ENCODE peak calls at places on chromosomes 13 and 19, in nine cellular contexts. Y is heart right ventricle, B is thoracic aorta, D is astrocyte, R is lower lobe of right lung, L is HepG2, A is PC-3, N is esophagus squamous epithelium, C is ovary. J is an unnamed sample. For H3K36me3, the result is how much of the 10 kb centered on the place peaks cover.

GRCh38 chr19:58575183-58576041 is 2.3 kb upstream of the MZF1 start:
- DNase-seq in L (peak), R (peak), A (peak), Y (peak), B (peak), N (no peak), C (peak), D (peak), J (peak)

GRCh38 chr19:19062454-19063182 is 1.2 kb upstream of the SLC25A42 start:
- DNase-seq in B (no peak), L (peak), A (peak), Y (no peak), N (no peak), R (no peak), D (peak), C (no peak), J (no peak)

GRCh38 chr13:48801255-48801654 is 147.5 kb downstream of the CYSLTR2 start:
- DNase-seq in Y (no peak), L (no peak), C (no peak), D (peak), A (no peak), R (no peak), B (no peak), N (no peak), J (no peak)

GRCh38 chr13:102443234-102443633 is 41.4 kb upstream of the FGF14 start:
- DNase-seq in N (no peak), C (no peak), A (no peak), D (no peak), L (no peak), Y (no peak), R (no peak), B (no peak), J (no peak)

GRCh38 chr13:113599396-113599795 is 14.8 kb downstream of the TFDP1 start:
- DNase-seq in D (no peak), A (no peak), C (no peak), R (peak), N (no peak), L (no peak), Y (no peak), B (no peak), J (peak)

GRCh38 chr19:45492627-45493470 is 4.0 kb downstream of the RTN2 start:
- DNase-seq in L (peak), R (no peak), Y (peak), N (no peak), C (no peak), A (peak), B (no peak), D (peak), J (no peak)

GRCh38 chr19:30512748-30513389 is 140.7 kb downstream of the ZNF536 start:
- DNase-seq in Y (no peak), R (no peak), A (no peak), B (no peak), C (no peak), L (no peak), N (no peak), D (no peak), J (no peak)

GRCh38 chr19:40279120-40279551 is 6.0 kb downstream of the AKT2 start:
- DNase-seq in L (no peak), A (no peak), N (no peak), B (no peak), R (peak), Y (peak), C (peak), D (peak), J (no peak)

GRCh38 chr19:7981199-7981598 is 24.2 kb downstream of the ELAVL1 start:
- DNase-seq in N (no peak), Y (no peak), C (no peak), A (no peak), L (no peak), B (no peak), D (no peak), R (peak), J (no peak)
- H3K36me3 ChIP-seq in N (half or more), Y (half or more), C (under half), A (half or more), L (under half), B (under half), D (under half), R (half or more), J (half or more)

DNA sequence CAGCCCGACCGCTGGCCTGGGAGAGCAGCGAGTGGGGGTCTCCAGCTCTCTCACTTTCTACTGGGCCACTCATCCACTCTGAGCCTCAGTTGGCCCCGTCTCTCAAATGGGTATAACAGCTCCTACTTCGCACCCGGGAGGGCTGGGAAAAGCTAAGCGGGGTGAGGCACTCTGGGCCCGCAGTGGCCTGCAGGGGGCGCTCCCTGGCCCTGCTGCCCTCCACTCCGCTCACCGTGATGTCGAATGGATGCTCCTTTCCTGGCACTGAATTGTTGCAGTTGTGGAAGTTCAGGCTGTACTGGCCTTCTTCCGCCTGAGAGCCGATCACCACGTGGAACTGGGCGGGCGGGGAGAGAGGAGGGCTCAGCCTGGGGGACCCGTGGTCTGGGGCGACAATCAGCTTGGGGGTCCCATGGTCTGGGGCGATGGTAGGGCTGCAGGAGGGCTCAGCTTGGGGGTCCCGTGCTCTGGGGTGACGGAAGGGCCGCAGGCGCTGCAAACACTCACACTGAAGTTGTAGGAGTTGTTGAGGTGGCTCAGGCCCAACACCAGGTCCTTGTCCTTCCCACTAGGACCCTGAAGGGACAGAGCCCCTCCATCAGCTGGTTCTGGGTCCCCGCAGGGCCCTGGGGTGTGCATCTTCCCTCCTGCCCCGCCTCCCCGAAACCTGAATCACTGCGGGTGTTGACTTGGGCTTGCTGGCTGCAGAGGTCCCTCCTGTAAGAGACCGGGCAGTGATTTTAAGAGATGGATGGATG is 3.9 kb downstream of the GPR108 start:
- DNase-seq in Y (no peak), N (no peak), R (peak), A (no peak), D (no peak), C (no peak), B (no peak), L (no peak), J (no peak)
- TF ChIP-seq CTCF in Y (peak), N (no peak), R (peak), A (peak), D (no peak), C (no peak), B (no peak), L (peak), J (peak)

GRCh38 chr19:41863209-41863931 is 3.3 kb downstream of the RPS19 start:
- DNase-seq in N (no peak), L (no peak), R (no peak), C (no peak), D (no peak), B (no peak), A (no peak), Y (no peak), J (no peak)
- H3K27ac ChIP-seq in N (no peak), L (no peak), R (no peak), C (no peak), D (no peak), B (no peak), A (no peak), Y (no peak), J (no peak)

GRCh38 chr13:33169273-33169980 is 116.1 kb downstream of the STARD13 start:
- DNase-seq in Y (no peak), B (no peak), C (no peak), R (no peak), D (peak), L (no peak), A (peak), N (no peak), J (no peak)

GRCh38 chr13:33168326-33168960 is 117.1 kb downstream of the STARD13 start:
- DNase-seq in C (no peak), Y (no peak), L (peak), R (no peak), D (peak), A (no peak), N (no peak), B (no peak), J (no peak)

GRCh38 chr13:33164331-33164730 is 121.2 kb downstream of the STARD13 start:
- DNase-seq in B (no peak), C (no peak), Y (no peak), R (no peak), N (no peak), L (peak), A (no peak), D (peak), J (no peak)

GRCh38 chr13:33172400-33172799 is 113.2 kb downstream of the STARD13 start:
- DNase-seq in L (no peak), N (no peak), C (no peak), R (no peak), Y (no peak), B (no peak), D (no peak), A (no peak), J (no peak)

GRCh38 chr13:33167521-33167920 is 118.0 kb downstream of the STARD13 start:
- DNase-seq in D (no peak), N (no peak), C (no peak), A (no peak), R (no peak), Y (no peak), B (no peak), L (peak), J (no peak)
- H3K36me3 ChIP-seq in D (under half), N (under half), C (under half), A (under half), R (under half), Y (half or more), B (under half), L (under half), J (under half)

GRCh38 chr13:27200413-27201066 is 28.9 kb upstream of the USP12 start:
- DNase-seq in B (no peak), A (peak), L (no peak), R (no peak), C (no peak), Y (no peak), N (no peak), D (peak), J (no peak)

GRCh38 chr13:27199691-27200090 is 28.1 kb upstream of the USP12 start:
- DNase-seq in R (no peak), D (no peak), L (no peak), A (no peak), Y (no peak), N (no peak), B (no peak), C (no peak), J (no peak)

GRCh38 chr13:27203186-27203585 is 31.6 kb upstream of the USP12 start:
- DNase-seq in B (no peak), A (no peak), L (no peak), N (no peak), Y (no peak), C (no peak), D (no peak), R (no peak), J (no peak)

GRCh38 chr13:27201661-27202060 is 30.1 kb upstream of the USP12 start:
- DNase-seq in R (no peak), B (no peak), D (no peak), L (no peak), C (no peak), A (peak), Y (no peak), N (no peak), J (no peak)

DNA sequence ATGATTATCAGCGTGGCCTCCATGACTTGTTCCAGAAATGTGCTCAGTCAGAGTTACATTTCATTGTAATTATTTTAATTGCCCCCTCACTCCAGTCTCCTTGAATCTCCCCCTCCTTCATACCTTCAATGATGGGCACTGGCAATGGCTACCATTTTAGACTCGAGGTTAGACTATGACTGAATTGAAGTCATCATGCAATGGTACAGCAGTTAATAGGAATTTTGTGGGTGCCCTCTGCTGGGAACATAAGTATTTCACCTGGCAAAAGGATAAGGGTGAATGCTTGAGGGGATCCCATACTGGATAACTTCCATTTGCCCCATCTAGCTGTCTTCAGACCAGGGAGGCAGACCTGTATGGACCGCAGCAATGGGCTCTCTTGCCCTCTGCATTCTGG is 32.2 kb upstream of the USP12 start:
- DNase-seq in N (no peak), L (peak), C (no peak), B (no peak), A (peak), Y (no peak), R (no peak), D (no peak), J (no peak)
- TF ChIP-seq CTCF in N (peak), L (peak), C (no peak), B (no peak), A (peak), Y (peak), R (no peak), D (no peak), J (no peak)

GRCh38 chr13:35920816-35921215 is 210.4 kb downstream of the DCLK1 start:
- DNase-seq in R (no peak), A (no peak), D (no peak), C (no peak), L (no peak), B (no peak), Y (no peak), N (no peak), J (no peak)
- H3K27ac ChIP-seq in R (no peak), A (no peak), D (no peak), C (no peak), L (no peak), B (no peak), Y (no peak), N (no peak), J (no peak)

DNA sequence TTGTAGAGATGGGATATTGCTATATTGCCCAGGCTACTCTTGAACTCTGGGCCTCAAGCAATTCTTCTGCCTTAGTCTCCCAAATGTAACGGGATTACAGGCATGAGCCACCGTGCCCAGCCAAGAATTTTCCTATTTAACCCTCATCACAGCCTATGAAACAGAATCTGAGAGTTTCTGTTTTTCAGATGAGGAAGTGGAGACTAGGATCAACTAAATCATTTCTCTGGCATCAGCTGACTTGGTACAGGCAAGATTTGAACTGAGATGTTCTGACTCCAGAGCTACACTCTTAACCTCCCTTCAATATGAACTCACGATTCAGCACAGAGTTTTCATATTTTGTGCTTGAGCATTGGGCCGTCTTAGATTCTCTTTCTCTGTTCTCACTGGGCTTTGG is 8.1 kb downstream of the ZNF460 start:
- DNase-seq in C (no peak), D (no peak), Y (no peak), R (no peak), A (no peak), L (no peak), B (no peak), N (no peak), J (no peak)
- H3K36me3 ChIP-seq in C (under half), D (half or more), Y (half or more), R (half or more), A (half or more), L (under half), B (half or more), N (half or more), J (half or more)

GRCh38 chr13:44879452-44880058 is 109.7 kb downstream of the NUFIP1 start:
- DNase-seq in D (peak), A (peak), C (no peak), N (no peak), L (no peak), R (no peak), Y (no peak), B (no peak), J (no peak)
- TF ChIP-seq CTCF in D (peak), A (peak), C (no peak), N (peak), L (peak), R (peak), Y (peak), B (no peak), J (no peak)